ENCODE peak calls at places on chromosomes 1 and 21, in six cellular contexts. T is PC-3; Z is A549; V is CD8-positive, alpha-beta memory T cell; F is BJ; J is lower lobe of right lung. O is an unnamed sample.

GRCh38 chr1:150606743-150607142 is 22.7 kb downstream of the ENSA start:
- DNase-seq in V (no peak), J (no peak), T (no peak), Z (no peak), F (no peak), O (no peak)

GRCh38 chr1:230842801-230843200 is 25.5 kb downstream of the C1orf198 start:
- DNase-seq in T (no peak), J (no peak), V (no peak), Z (no peak), F (no peak), O (no peak)

GRCh38 chr21:28419110-28419509 is 573.6 kb downstream of the LTN1 start:
- DNase-seq in F (no peak), J (no peak), Z (no peak), V (no peak), T (no peak), O (no peak)

GRCh38 chr1:15083578-15083977 is 70.0 kb upstream of the TMEM51 start:
- DNase-seq in F (no peak), Z (no peak), J (no peak), V (no peak), T (no peak), O (no peak)

GRCh38 chr1:54331091-54331772 is 75.0 kb downstream of the SSBP3 start:
- DNase-seq in Z (no peak), V (no peak), J (no peak), F (peak; percentile 41), T (no peak), O (no peak)

GRCh38 chr1:190904091-190904695 is 426.5 kb upstream of the BRINP3 start:
- DNase-seq in V (no peak), Z (no peak), T (peak; percentile 62), J (no peak), F (no peak), O (no peak)

GRCh38 chr1:174165471-174166137 is 6.3 kb downstream of the RABGAP1L start:
- DNase-seq in T (no peak), F (no peak), Z (no peak), J (no peak), V (no peak), O (peak; percentile 71)

GRCh38 chr1:233625087-233625486 is 11.2 kb downstream of the KCNK1 start:
- DNase-seq in T (no peak), Z (no peak), J (no peak), F (no peak), V (no peak), O (no peak)

GRCh38 chr1:48109390-48110009 is 112.3 kb upstream of the TRABD2B start:
- DNase-seq in F (peak; percentile 3), J (no peak), T (peak; percentile 80), V (peak; percentile 15), Z (no peak), O (peak; percentile 40)

GRCh38 chr1:214280386-214281029 is 451 bp upstream of the SMYD2 start:
- DNase-seq in J (peak; percentile 63), T (peak; percentile 59), Z (peak; percentile 36), V (no peak), F (no peak), O (peak; percentile 29)

GRCh38 chr1:183739082-183739481 is 65.8 kb upstream of the RGL1 start:
- DNase-seq in Z (no peak), J (no peak), V (no peak), F (no peak), T (peak; percentile 14), O (no peak)

GRCh38 chr1:107637101-107637500 is 327.9 kb downstream of the VAV3 start:
- DNase-seq in T (no peak), F (no peak), Z (no peak), V (no peak), J (no peak), O (no peak)

GRCh38 chr1:56355422-56355821 is 223.9 kb downstream of the PLPP3 start:
- DNase-seq in V (no peak), T (no peak), J (no peak), F (no peak), Z (no peak), O (no peak)

DNA sequence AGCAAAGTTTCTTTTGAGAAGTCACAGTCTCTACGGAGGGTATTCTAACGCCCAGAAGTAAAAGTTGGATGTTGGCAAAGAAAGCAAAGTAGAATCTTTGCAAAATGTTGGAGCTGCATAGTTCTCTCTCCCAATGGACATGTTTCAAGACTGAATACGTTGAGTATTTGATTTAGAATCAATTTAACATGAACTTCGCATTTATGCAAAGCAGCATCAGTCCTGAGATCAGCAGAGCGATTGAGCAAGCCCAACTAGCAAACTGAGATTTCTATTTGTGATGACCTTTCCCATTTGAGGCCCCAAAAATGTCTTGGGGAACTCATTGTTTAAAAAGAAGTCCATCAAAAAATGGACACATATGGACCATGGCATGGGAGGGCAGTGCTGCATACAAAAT is 8.0 kb downstream of the RUNX1 start:
- DNase-seq in Z (no peak), F (no peak), J (no peak), V (no peak), T (no peak), O (no peak)
- H3K4me3 ChIP-seq in Z (no peak overlapping the region), F (no peak overlapping the region), J (no peak overlapping the region), V (peak overlapping the region; percentile 49), T (no peak overlapping the region), O (no peak overlapping the region)

GRCh38 chr1:26353976-26354820 is at the start of gene CRYBG2:
- DNase-seq in V (no peak), Z (no peak), J (peak; percentile 79), F (no peak), T (peak; percentile 90), O (no peak)
- H3K4me3 ChIP-seq in V (no peak within 1 kb of the TSS), Z (no peak within 1 kb of the TSS), J (no peak within 1 kb of the TSS), F (no peak within 1 kb of the TSS), T (peak within 1 kb of the TSS; percentile 58), O (no peak within 1 kb of the TSS)

GRCh38 chr1:116984406-116985160 is 17.0 kb upstream of the CD101 start:
- DNase-seq in T (no peak), Z (no peak), J (no peak), F (no peak), V (no peak), O (no peak)

GRCh38 chr1:116988248-116988647 is 13.3 kb upstream of the CD101 start:
- DNase-seq in F (no peak), J (no peak), Z (no peak), T (no peak), V (no peak), O (no peak)

GRCh38 chr1:116988908-116989307 is 12.7 kb upstream of the CD101 start:
- DNase-seq in V (no peak), Z (no peak), J (no peak), F (no peak), T (no peak), O (no peak)

GRCh38 chr1:116986531-116987255 is 14.9 kb upstream of the CD101 start:
- DNase-seq in J (no peak), Z (no peak), F (no peak), T (no peak), V (peak; percentile 57), O (no peak)

DNA sequence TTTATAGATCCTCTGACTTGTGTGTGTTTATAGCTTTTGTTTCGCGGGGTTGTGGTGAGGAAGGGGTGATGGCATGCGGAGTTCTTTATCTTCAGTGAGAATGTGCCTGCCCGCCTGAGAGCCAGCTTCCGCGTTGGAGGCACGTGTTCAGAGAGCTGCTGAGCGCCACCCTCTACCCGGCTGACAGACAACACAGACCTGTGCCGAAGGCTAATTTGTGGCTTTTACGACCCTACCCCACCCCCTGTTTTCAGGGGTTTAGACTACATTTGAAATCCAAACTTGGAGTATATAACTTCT is 14.4 kb upstream of the CD101 start:
- DNase-seq in T (no peak), V (peak; percentile 81), F (no peak), Z (no peak), J (no peak), O (no peak)
- H3K4me3 ChIP-seq in T (no peak overlapping the region), V (peak overlapping the region; percentile 41), F (no peak overlapping the region), Z (no peak overlapping the region), J (no peak overlapping the region), O (no peak overlapping the region)

DNA sequence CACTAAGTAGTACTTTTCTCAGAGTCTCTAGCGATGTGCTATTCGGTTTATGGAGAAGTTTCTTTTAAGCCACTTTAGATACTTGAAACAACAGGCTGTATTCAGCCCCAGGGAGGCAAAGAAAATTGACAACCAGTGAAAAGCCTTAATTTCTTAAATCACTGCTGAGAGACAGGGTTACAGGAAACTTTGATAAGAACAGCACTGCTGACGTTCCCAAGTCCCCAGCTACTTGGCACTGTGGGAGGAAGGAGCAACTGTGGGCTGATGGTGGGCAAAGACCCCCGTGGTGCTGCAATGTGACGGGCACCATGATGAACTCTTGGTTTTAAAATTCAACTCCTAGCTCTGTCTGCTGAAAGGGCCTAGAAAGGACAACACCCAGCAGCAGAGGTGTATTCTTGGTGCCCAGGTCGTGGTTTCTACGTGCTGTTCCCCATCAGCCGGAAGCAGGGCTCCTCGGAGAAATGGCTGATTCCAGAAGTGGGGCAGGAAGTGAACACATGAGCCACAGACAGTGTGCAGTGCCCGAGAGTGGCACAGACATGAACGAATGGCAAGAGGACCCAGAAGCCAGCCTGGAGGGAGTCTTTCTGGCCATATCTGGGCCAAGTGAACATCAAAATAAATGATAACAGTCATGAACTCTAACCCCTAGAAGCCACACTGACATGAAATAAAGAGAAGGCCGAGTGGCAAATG is 5.3 kb downstream of the PTTG1IP start:
- DNase-seq in Z (no peak), T (no peak), F (no peak), J (no peak), V (peak; percentile 60), O (peak; percentile 30)
- H3K4me3 ChIP-seq in Z (no peak overlapping the region), T (no peak overlapping the region), F (no peak overlapping the region), J (no peak overlapping the region), V (peak overlapping the region; percentile 2), O (no peak overlapping the region)

GRCh38 chr1:26614655-26615411 is 81.0 kb upstream of the ARID1A start:
- DNase-seq in Z (no peak), V (no peak), J (no peak), T (no peak), F (no peak), O (peak; percentile 14)

GRCh38 chr1:26618561-26618960 is 77.3 kb upstream of the ARID1A start:
- DNase-seq in Z (no peak), T (peak; percentile 1), F (no peak), J (no peak), V (no peak), O (peak; percentile 43)
- H3K4me3 ChIP-seq in Z (no peak overlapping the region), T (no peak overlapping the region), F (no peak overlapping the region), J (no peak overlapping the region), V (no peak overlapping the region), O (no peak overlapping the region)

GRCh38 chr1:201742955-201743805 is 85.8 kb upstream of the IPO9 start:
- DNase-seq in Z (no peak), V (no peak), F (no peak), J (no peak), T (no peak), O (no peak)
- H3K4me3 ChIP-seq in Z (no peak overlapping the region), V (no peak overlapping the region), F (no peak overlapping the region), J (no peak overlapping the region), T (no peak overlapping the region), O (no peak overlapping the region)

GRCh38 chr1:2238361-2239055 is 10.4 kb downstream of the SKI start:
- DNase-seq in J (no peak), T (no peak), V (peak; percentile 0), Z (no peak), F (no peak), O (no peak)
- H3K4me3 ChIP-seq in J (no peak overlapping the region), T (no peak overlapping the region), V (no peak overlapping the region), Z (no peak overlapping the region), F (no peak overlapping the region), O (no peak overlapping the region)

O was measured in GM12865.